ENCODE peak calls at places on chromosomes 7 and 10, in five cellular contexts. C is endothelial cell of umbilical vein, F is dorsolateral prefrontal cortex, V is Calu3, H is suprapubic skin. U is an unnamed sample.
A peak's percentile ranks its signal among the peaks of the same experiment; 100 is the strongest.

GRCh38 chr7:137820677-137821420 is 25.9 kb downstream of the DGKI start:
- DNase-seq in C (no peak), F (peak; percentile 50), V (no peak), H (no peak), U (peak; percentile 82)

GRCh38 chr7:106736508-106737201 is 75.7 kb upstream of the CCDC71L start:
- DNase-seq in C (peak; percentile 84), F (no peak), V (peak; percentile 62), H (no peak), U (no peak)

GRCh38 chr7:4307645-4308590 is 374.2 kb upstream of the FOXK1 start:
- DNase-seq in C (no peak), F (no peak), V (no peak), H (no peak), U (no peak)

GRCh38 chr10:70426835-70427234 is 14.6 kb downstream of the NODAL start:
- DNase-seq in C (no peak), F (no peak), V (no peak), H (no peak), U (no peak)

GRCh38 chr7:101900103-101900502 is 82.7 kb downstream of the CUX1 start:
- DNase-seq in C (no peak), F (peak; percentile 69), V (no peak), H (no peak), U (no peak)

GRCh38 chr7:26149391-26149977 is 2.5 kb upstream of the NFE2L3 start:
- DNase-seq in C (no peak), F (no peak), V (no peak), H (no peak), U (no peak)

GRCh38 chr7:36962367-36962766 is 238.1 kb upstream of the AOAH start:
- DNase-seq in C (no peak), F (no peak), V (peak; percentile 16), H (no peak), U (no peak)

GRCh38 chr7:111091623-111092370 is 870 bp downstream of the LRRN3 start:
- DNase-seq in C (peak; percentile 40), F (no peak), V (no peak), H (no peak), U (no peak)

GRCh38 chr10:123135415-123136141 is at the start of gene HMX3:
- DNase-seq in C (no peak), F (no peak), V (no peak), H (no peak), U (no peak)

GRCh38 chr10:125060851-125061556 is 99.4 kb downstream of the CTBP2 start:
- DNase-seq in C (peak; percentile 80), F (peak; percentile 88), V (peak; percentile 74), H (peak; percentile 95), U (peak; percentile 97)

GRCh38 chr7:142795339-142795863 is 24.6 kb downstream of the PRSS2 start:
- DNase-seq in C (no peak), F (no peak), V (peak; percentile 14), H (no peak), U (no peak)

GRCh38 chr7:711093-711966 is 15.2 kb upstream of the DNAAF5 start:
- DNase-seq in C (peak; percentile 42), F (no peak), V (no peak), H (peak; percentile 77), U (no peak)

GRCh38 chr10:116241642-116242405 is 31.2 kb downstream of the GFRA1 start:
- DNase-seq in C (no peak), F (no peak), V (no peak), H (no peak), U (no peak)

GRCh38 chr7:121286186-121286585 is 42.6 kb upstream of the WNT16 start:
- DNase-seq in C (no peak), F (no peak), V (no peak), H (no peak), U (no peak)

GRCh38 chr10:15690031-15690430 is 29.7 kb downstream of the ITGA8 start:
- DNase-seq in C (no peak), F (no peak), V (no peak), H (no peak), U (no peak)

GRCh38 chr10:310371-310770 is 175.1 kb downstream of the ZMYND11 start:
- DNase-seq in C (no peak), F (no peak), V (no peak), H (no peak), U (no peak)

GRCh38 chr7:92742186-92742585 is 94.2 kb downstream of the CDK6 start:
- DNase-seq in C (no peak), F (no peak), V (no peak), H (no peak), U (no peak)

GRCh38 chr10:73432646-73433537 is 469 bp downstream of the MSS51 start:
- DNase-seq in C (no peak), F (no peak), V (no peak), H (no peak), U (no peak)

GRCh38 chr10:14949291-14949690 is 4.6 kb downstream of the DCLRE1C start:
- DNase-seq in C (no peak), F (no peak), V (no peak), H (no peak), U (no peak)

GRCh38 chr7:5422324-5423271 is 1.0 kb downstream of the TNRC18 start:
- DNase-seq in C (peak; percentile 39), F (no peak), V (peak; percentile 27), H (no peak), U (no peak)

GRCh38 chr7:83065714-83066113 is 97.0 kb downstream of the PCLO start:
- DNase-seq in C (peak; percentile 36), F (no peak), V (no peak), H (no peak), U (no peak)

GRCh38 chr7:27133409-27134157 is 3.0 kb upstream of the HOXA4 start:
- DNase-seq in C (no peak), F (no peak), V (peak; percentile 46), H (no peak), U (no peak)

GRCh38 chr7:29332875-29333482 is 138.4 kb downstream of the CHN2 start:
- DNase-seq in C (no peak), F (no peak), V (no peak), H (no peak), U (no peak)

GRCh38 chr7:489876-490275 is 29.8 kb downstream of the PDGFA start:
- DNase-seq in C (no peak), F (no peak), V (no peak), H (no peak), U (peak; percentile 21)

GRCh38 chr7:92340016-92340415 is 94.2 kb downstream of the ANKIB1 start:
- DNase-seq in C (no peak), F (no peak), V (no peak), H (no peak), U (no peak)

GRCh38 chr10:76903387-76903786 is 734.2 kb downstream of the KCNMA1 start:
- DNase-seq in C (no peak), F (no peak), V (no peak), H (no peak), U (no peak)

GRCh38 chr10:45151467-45152214 is 150.9 kb downstream of the ZNF22 start:
- DNase-seq in C (no peak), F (no peak), V (no peak), H (no peak), U (peak; percentile 63)

GRCh38 chr7:127821146-127821545 is 169.2 kb downstream of the SND1 start:
- DNase-seq in C (peak; percentile 21), F (no peak), V (no peak), H (no peak), U (no peak)

DNA sequence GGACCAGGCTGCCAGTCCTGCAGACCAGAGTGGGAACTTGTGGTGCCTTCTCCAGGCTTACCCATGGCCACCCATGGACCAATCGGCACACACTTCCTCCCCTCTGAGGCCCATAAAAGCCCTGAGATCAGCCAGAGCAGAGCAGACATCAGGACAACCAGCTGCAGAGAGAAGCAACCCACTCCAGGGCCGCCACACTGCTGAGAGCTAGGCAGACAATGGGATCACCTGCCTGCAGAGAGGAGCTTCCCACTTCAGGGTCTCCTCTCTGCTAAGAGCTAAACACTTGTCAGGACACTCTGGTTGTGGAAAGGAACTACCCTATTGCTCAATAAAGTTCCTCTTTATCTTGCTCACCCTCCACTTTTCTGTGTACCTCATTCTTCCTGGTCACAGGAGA is 34.0 kb downstream of the C7orf25 start:
- DNase-seq in C (no peak), F (no peak), V (no peak), H (no peak), U (no peak)
- TF ChIP-seq CTCF in C (no peak), F (no peak), V (no peak), H (no peak), U (no peak)

GRCh38 chr10:120012133-120012405 is 119.5 kb downstream of the SEC23IP start:
- DNase-seq in C (no peak), F (no peak), V (no peak), H (no peak), U (no peak)
- TF ChIP-seq CTCF in C (no peak), F (no peak), V (no peak), H (no peak), U (no peak)

DNA sequence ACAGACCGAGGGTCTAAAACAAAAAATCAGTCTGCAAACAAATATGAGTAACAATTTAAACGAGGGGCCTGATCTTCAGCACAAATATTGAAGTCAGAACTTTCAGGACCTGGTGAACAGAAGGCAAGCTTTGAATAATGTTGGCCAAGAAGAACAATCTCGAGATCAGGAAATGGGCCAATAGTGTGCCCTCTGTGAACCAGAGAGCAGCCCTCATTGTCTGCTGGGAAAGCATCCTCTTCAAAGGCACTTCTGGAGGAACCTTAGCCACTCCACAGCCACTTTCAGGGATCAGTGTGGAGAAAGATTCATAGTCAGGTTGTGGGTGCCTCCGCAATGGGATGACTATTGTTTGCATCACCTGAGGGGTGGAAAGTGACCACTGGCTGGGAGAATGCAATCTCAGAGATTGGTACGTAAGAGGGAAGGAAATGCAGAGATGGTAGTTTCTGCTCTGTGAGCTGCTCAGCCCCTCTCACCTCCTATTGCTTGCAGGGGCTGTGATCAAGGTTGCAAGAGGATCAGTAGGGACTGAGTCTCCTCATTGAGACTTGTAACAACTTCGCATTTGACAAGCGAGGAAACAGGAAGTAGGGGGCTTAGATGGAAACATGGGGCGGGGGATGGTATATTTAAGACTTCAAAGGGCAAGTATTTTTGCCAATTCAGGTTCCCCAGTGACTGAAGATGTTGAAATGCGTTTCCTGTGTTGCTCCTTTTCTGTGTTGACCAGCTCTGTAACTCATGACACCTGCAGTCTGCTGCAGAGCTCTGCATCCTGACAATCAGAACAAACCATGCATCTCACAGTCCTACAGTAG is 28.4 kb upstream of the IFRD1 start:
- DNase-seq in C (no peak), F (no peak), V (no peak), H (no peak), U (no peak)
- TF ChIP-seq CTCF in C (no peak), F (no peak), V (no peak), H (no peak), U (no peak)

DNA sequence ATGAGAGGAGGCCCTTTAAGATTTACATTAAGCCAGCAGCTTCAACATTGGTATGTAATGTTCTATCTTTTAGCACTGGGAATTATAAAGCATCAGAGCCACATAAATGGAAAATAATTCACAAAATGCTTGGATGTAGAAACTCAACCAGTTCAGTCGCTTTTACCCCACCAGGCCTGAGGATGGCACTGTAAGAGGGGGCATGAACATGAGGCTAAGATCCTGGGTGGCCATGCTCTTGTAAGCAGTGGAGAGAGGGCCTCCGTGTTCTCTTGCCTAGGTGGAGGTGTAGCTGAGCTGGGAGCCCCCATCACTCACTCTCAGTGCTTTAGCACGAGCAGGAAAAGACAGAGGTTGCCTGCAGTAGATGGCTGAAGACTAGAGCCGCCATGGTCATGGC is 238.8 kb downstream of the FANK1 start:
- DNase-seq in C (no peak), F (no peak), V (no peak), H (no peak), U (no peak)
- TF ChIP-seq CTCF in C (no peak), F (no peak), V (no peak), H (no peak), U (peak; percentile 52)

GRCh38 chr10:127649642-127650041 is 87.3 kb upstream of the FOXI2 start:
- DNase-seq in C (peak; percentile 4), F (no peak), V (peak; percentile 9), H (no peak), U (no peak)
- TF ChIP-seq CTCF in C (peak; percentile 28), F (no peak), V (no peak), H (no peak), U (peak; percentile 31)